ENCODE peak calls at places on chromosomes 11 and 22, in six cellular contexts. C is mesothelial cell of epicardium, O is tibial nerve, Z is IMR-90, G is AG04450, N is bronchial epithelial cell. D is an unnamed sample.

GRCh38 chr11:129315781-129316579 is 59.7 kb upstream of the BARX2 start:
- DNase-seq in O (no peak), Z (no peak), N (peak; percentile 83), C (no peak), G (no peak), D (peak; percentile 10)

GRCh38 chr22:49768961-49769690 is 58.5 kb downstream of the BRD1 start:
- DNase-seq in G (peak; percentile 43), N (no peak), O (no peak), C (no peak), Z (peak; percentile 61), D (no peak)

GRCh38 chr11:36292311-36292722 is 3.1 kb upstream of the COMMD9 start:
- DNase-seq in C (no peak), N (peak; percentile 43), O (no peak), G (no peak), Z (peak; percentile 47), D (no peak)

GRCh38 chr11:19398772-19399542 is 158.2 kb upstream of the E2F8 start:
- DNase-seq in O (no peak), Z (peak; percentile 94), C (no peak), N (no peak), G (peak; percentile 81), D (no peak)

GRCh38 chr22:30214703-30215405 is 31.7 kb downstream of the LIF start:
- DNase-seq in N (no peak), O (no peak), G (no peak), Z (no peak), C (no peak), D (no peak)

GRCh38 chr11:102225689-102226562 is 91.4 kb upstream of the BIRC3 start:
- DNase-seq in G (peak; percentile 74), C (no peak), Z (peak; percentile 97), O (no peak), N (peak; percentile 89), D (no peak)

GRCh38 chr11:533049-533585 is 2.3 kb downstream of the HRAS start:
- DNase-seq in O (no peak), Z (no peak), N (no peak), G (no peak), C (no peak), D (no peak)

GRCh38 chr22:30438559-30438958 is 13.0 kb downstream of the MTFP1 start:
- DNase-seq in C (no peak), N (no peak), G (no peak), Z (no peak), O (no peak), D (no peak)

GRCh38 chr11:2928605-2929510 is at the start of gene PHLDA2:
- DNase-seq in Z (peak; percentile 85), N (peak; percentile 56), O (no peak), G (peak; percentile 48), C (no peak), D (peak; percentile 59)

GRCh38 chr11:103608566-103608965 is 427.9 kb upstream of the DDI1 start:
- DNase-seq in C (no peak), N (peak; percentile 45), O (no peak), Z (peak; percentile 64), G (no peak), D (no peak)

GRCh38 chr11:113341388-113342165 is 27.2 kb downstream of the TTC12 start:
- DNase-seq in N (no peak), G (no peak), C (no peak), Z (no peak), O (no peak), D (no peak)

GRCh38 chr22:50247748-50248147 is 2.9 kb upstream of the TUBGCP6 start:
- DNase-seq in O (no peak), N (peak; percentile 46), G (no peak), C (no peak), Z (peak; percentile 61), D (peak; percentile 67)

GRCh38 chr11:87437133-87437843 is 399.6 kb downstream of the TMEM135 start:
- DNase-seq in Z (no peak), O (no peak), C (no peak), G (no peak), N (no peak), D (no peak)

DNA sequence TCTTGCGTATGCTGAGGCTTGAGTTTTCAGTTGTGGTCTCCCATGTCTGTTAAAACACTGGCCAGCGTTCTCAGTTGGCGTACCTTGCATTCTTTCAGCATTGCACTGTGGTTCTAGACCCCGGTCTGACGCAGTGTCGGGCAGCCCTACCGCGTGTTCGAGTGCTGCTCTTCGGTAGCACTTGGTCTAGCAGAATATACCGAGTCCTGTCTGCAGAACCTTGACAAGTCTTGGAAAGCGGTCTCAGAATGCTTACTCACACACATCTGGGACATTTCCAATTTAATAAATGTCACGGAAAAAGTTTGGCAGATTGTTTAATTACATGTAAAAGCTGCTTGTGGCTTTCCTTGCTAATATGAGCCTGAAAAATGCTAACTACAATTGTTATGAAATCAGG is 32.6 kb downstream of the PPFIA1 start:
- DNase-seq in Z (peak; percentile 73), O (no peak), G (no peak), C (no peak), N (no peak), D (no peak)
- TF ChIP-seq CTCF in Z (no peak), O (no peak), G (no peak), C (no peak), N (no peak), D (no peak)

DNA sequence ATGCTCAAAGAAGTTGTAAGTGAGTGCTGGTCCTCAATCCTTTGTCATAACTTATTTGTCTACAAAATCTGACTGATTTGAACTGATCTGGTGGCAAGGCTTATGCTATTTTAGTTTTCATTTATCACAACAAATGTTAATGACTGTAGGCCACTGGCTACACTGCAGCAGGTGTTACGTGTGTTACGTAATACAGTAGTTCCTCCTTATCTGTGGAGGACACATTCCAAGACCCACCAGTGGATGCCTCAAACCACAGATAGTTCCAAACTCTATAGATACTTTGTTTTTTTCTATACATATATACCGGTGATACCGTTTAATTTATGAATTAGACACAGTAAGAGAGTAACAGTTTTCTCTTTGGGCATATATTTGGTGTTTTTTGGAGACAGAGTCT is 7.0 kb downstream of the MADD start:
- DNase-seq in N (no peak), Z (no peak), G (no peak), C (no peak), O (no peak), D (no peak)
- TF ChIP-seq CTCF in N (no peak), Z (no peak), G (no peak), C (no peak), O (no peak), D (no peak)

DNA sequence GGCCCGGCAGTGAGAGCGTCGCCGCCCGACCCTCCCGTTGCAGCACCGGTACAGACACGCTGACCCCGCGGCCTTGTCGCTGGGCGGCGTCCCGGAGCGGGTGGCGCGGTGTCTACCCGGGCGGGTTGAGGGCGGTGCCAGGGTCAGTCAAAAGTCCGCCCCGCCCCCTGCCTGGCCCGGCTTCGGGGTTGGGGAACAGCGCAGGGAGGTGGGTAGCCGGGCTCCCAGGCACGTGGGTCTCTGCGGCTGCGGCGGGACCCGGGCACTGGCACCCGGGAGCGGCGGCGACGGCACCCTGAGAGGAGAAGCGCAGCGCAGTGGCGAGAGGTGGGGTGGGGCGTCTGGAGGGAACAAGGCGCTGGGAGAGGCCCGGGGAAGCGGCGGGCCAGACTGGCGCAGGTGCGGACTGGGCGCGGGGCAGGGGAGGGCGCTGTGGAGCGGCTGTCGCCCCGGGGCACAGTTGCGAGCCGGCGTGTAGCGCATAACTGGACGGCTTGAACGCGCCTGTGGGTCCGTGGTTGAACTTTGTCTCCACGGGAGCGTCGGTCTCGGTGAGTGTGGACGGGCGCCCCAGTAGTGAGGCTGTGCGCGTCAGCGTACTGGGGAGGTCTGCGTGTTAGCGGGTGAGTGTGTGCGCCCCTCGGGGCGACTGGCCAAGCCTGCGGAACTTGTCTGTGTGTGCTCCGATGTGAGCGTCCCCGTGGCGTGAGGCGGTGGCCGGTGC is at the start of gene P2RY2:
- DNase-seq in O (no peak), G (no peak), C (peak; percentile 78), Z (no peak), N (peak; percentile 40), D (peak; percentile 87)
- TF ChIP-seq CTCF in O (peak; percentile 62), G (peak; percentile 49), C (peak; percentile 54), Z (peak; percentile 46), N (peak; percentile 85), D (peak; percentile 45)

DNA sequence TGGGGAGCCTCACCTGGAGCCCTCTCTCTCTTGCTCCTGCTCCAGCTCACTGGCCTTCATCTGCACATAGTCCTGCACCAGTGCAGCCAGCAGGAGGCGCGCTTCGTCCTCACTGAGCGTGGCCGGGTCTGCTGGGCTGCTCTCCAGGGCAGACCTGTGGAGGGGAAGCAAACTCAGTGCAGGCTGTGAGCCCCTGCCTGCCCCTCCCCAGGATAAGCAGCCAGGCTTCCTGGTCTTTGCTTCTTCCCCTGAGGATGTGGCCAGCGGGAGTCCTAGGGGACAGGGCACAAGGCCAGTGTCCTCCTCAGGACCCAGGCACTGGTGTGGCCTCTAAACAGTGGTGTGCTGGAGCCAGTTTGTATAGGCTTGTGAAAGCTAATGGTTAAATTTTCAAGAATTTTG is 2.2 kb downstream of the CALCA start:
- DNase-seq in O (no peak), Z (peak; percentile 7), C (peak; percentile 77), N (peak; percentile 14), G (no peak), D (peak; percentile 88)
- TF ChIP-seq CTCF in O (no peak), Z (peak; percentile 41), C (peak; percentile 59), N (peak; percentile 78), G (peak; percentile 45), D (peak; percentile 73)

GRCh38 chr22:24156915-24157782 is 24.1 kb upstream of the SUSD2 start:
- DNase-seq in Z (peak; percentile 64), O (peak; percentile 63), C (peak; percentile 74), G (no peak), N (peak; percentile 48), D (peak; percentile 86)
- TF ChIP-seq CTCF in Z (peak; percentile 89), O (peak; percentile 87), C (peak; percentile 72), G (peak; percentile 93), N (peak; percentile 89), D (peak; percentile 84)

D was measured in nephron progenitor cell.